ENCODE peak calls at places on chromosome 10, in nine cellular contexts. W is psoas muscle, Q is HL-60, I is cardiac fibroblast, B is IMR-90, P is Peyer's patch, Z is right lobe of liver, H is Panc1, T is ascending aorta. X is an unnamed sample.

GRCh38 chr10:15370741-15371701 is at the start of gene FAM171A1:
- DNase-seq in T (no peak), Q (peak; percentile 1), P (peak; percentile 69), Z (peak; percentile 68), I (peak; percentile 47), W (peak; percentile 53), B (peak; percentile 29), H (no peak), X (peak; percentile 64)

GRCh38 chr10:44759122-44759521 is 152.0 kb upstream of the TMEM72 start:
- DNase-seq in Z (no peak), I (no peak), W (no peak), P (no peak), B (no peak), T (no peak), H (no peak), Q (no peak), X (no peak)

GRCh38 chr10:125513783-125514182 is 169.2 kb downstream of the TEX36 start:
- DNase-seq in H (no peak), T (no peak), B (no peak), I (no peak), Q (no peak), P (no peak), Z (no peak), W (no peak), X (no peak)

GRCh38 chr10:79056361-79056735 is 12.4 kb upstream of the ZMIZ1 start:
- DNase-seq in T (no peak), B (no peak), W (no peak), Q (no peak), H (no peak), I (no peak), Z (peak; percentile 25), P (peak; percentile 43), X (no peak)

GRCh38 chr10:27147701-27148100 is 6.5 kb downstream of the YME1L1 start:
- DNase-seq in T (no peak), Z (no peak), Q (peak; percentile 2), I (no peak), W (no peak), H (no peak), P (no peak), B (no peak), X (no peak)

GRCh38 chr10:103416436-103417147 is 20.2 kb downstream of the PDCD11 start:
- DNase-seq in T (no peak), I (peak; percentile 79), Z (peak; percentile 64), H (peak; percentile 25), W (peak; percentile 46), B (peak; percentile 65), P (peak; percentile 91), Q (peak; percentile 66), X (peak; percentile 80)

GRCh38 chr10:125778556-125778955 is 2.9 kb upstream of the MMP21 start:
- DNase-seq in Q (no peak), P (no peak), H (no peak), Z (no peak), I (no peak), B (no peak), T (no peak), W (no peak), X (no peak)

GRCh38 chr10:75418287-75418686 is 13.1 kb upstream of the LRMDA start:
- DNase-seq in Z (no peak), B (no peak), W (no peak), H (no peak), I (no peak), P (no peak), T (no peak), Q (no peak), X (no peak)

GRCh38 chr10:70053212-70053895 is 708 bp downstream of the MACROH2A2 start:
- DNase-seq in I (peak; percentile 16), Z (peak; percentile 60), Q (no peak), H (no peak), T (no peak), B (no peak), W (peak; percentile 29), P (no peak), X (no peak)

GRCh38 chr10:46543379-46544014 is 13.0 kb downstream of the GPRIN2 start:
- DNase-seq in I (no peak), Q (no peak), Z (peak; percentile 45), B (no peak), H (no peak), T (no peak), W (no peak), P (peak; percentile 40), X (no peak)

GRCh38 chr10:71381611-71382010 is 15.1 kb upstream of the CDH23 start:
- DNase-seq in H (no peak), Z (no peak), P (no peak), W (no peak), T (no peak), B (no peak), Q (no peak), I (no peak), X (no peak)

GRCh38 chr10:75408911-75409885 is 7.6 kb upstream of the ZNF503 start:
- DNase-seq in Z (peak; percentile 87), W (peak; percentile 78), B (no peak), I (peak; percentile 58), T (no peak), Q (peak; percentile 49), P (peak; percentile 77), H (no peak), X (peak; percentile 32)

GRCh38 chr10:70978181-70978580 is 89.8 kb upstream of the PCBD1 start:
- DNase-seq in T (no peak), Q (no peak), Z (no peak), W (no peak), B (no peak), I (no peak), P (no peak), H (no peak), X (no peak)

GRCh38 chr10:132841254-132841975 is 55.5 kb upstream of the NKX6-2 start:
- DNase-seq in B (no peak), I (no peak), Z (no peak), Q (no peak), T (no peak), P (no peak), H (no peak), W (no peak), X (no peak)

GRCh38 chr10:4131407-4132215 is 346.6 kb upstream of the KLF6 start:
- DNase-seq in Z (no peak), H (no peak), P (no peak), I (peak; percentile 87), Q (peak; percentile 54), T (no peak), W (no peak), B (peak; percentile 93), X (peak; percentile 87)

GRCh38 chr10:73215749-73216148 is 31.3 kb downstream of the DNAJC9 start:
- DNase-seq in W (no peak), H (no peak), P (no peak), I (no peak), B (no peak), T (no peak), Z (no peak), Q (no peak), X (no peak)

GRCh38 chr10:15745748-15746147 is 26.0 kb upstream of the ITGA8 start:
- DNase-seq in W (no peak), Q (no peak), T (no peak), Z (no peak), I (peak; percentile 77), P (no peak), B (peak; percentile 1), H (no peak), X (no peak)

GRCh38 chr10:6300106-6300783 is 97.5 kb downstream of the PFKFB3 start:
- DNase-seq in I (peak; percentile 40), T (no peak), B (peak; percentile 56), H (no peak), P (peak; percentile 80), Z (peak; percentile 36), W (no peak), Q (peak; percentile 36), X (peak; percentile 94)

GRCh38 chr10:61628199-61628874 is 34.4 kb upstream of the CABCOCO1 start:
- DNase-seq in Z (no peak), W (no peak), Q (no peak), T (no peak), B (peak; percentile 73), I (peak; percentile 81), P (no peak), H (no peak), X (no peak)
- H3K4me3 ChIP-seq in Z (no peak overlapping the region), W (no peak overlapping the region), Q (no peak overlapping the region), T (no peak overlapping the region), B (no peak overlapping the region), I (no peak overlapping the region), P (no peak overlapping the region), H (no peak overlapping the region), X (no peak overlapping the region)

GRCh38 chr10:7527468-7527867 is 116.6 kb upstream of the SFMBT2 start:
- DNase-seq in Q (no peak), T (no peak), Z (no peak), P (no peak), I (no peak), H (no peak), B (no peak), W (no peak), X (no peak)

GRCh38 chr10:7520496-7521485 is 110.0 kb upstream of the SFMBT2 start:
- DNase-seq in B (no peak), I (no peak), Z (no peak), P (no peak), W (no peak), Q (no peak), T (no peak), H (no peak), X (peak; percentile 46)

GRCh38 chr10:7525314-7526016 is 114.6 kb upstream of the SFMBT2 start:
- DNase-seq in Q (peak; percentile 21), W (no peak), I (peak; percentile 76), P (peak; percentile 79), B (peak; percentile 66), T (no peak), Z (peak; percentile 63), H (peak; percentile 62), X (peak; percentile 85)

GRCh38 chr10:7526017-7526400 is 115.2 kb upstream of the SFMBT2 start:
- DNase-seq in Z (no peak), H (no peak), I (no peak), P (no peak), B (no peak), T (no peak), Q (no peak), W (no peak), X (no peak)

DNA sequence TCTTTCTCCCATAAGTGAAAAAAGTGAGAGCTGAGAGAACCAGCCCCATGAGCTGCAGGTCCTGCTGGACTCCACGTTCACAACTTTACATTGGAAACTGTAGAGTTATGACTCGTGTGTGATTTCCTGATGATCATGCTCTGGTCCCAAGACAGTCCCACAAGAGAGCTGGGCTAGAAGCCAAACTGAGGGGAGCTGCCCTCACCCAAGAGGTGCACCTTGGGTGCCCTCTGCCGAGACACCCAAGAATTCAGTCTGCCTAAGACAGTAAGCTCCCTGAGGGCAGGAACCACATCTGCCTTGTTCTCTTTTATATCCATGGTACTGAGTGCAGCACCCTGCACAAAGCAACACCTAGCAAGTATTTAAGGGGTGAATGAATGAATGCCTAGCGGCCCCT is 112.8 kb upstream of the SFMBT2 start:
- DNase-seq in Q (no peak), I (no peak), T (no peak), Z (no peak), W (no peak), H (no peak), B (no peak), P (no peak), X (no peak)
- TF ChIP-seq CTCF in Q (no peak), I (no peak), T (no peak), Z (no peak), W (no peak), H (no peak), B (no peak), P (no peak), X (no peak)

GRCh38 chr10:87658858-87659555 is 671 bp upstream of the PAPSS2 start:
- DNase-seq in Z (no peak), W (no peak), H (no peak), B (peak; percentile 16), P (no peak), Q (no peak), T (no peak), I (peak; percentile 17), X (no peak)
- H3K4me3 ChIP-seq in Z (peak overlapping the region; percentile 90), W (peak overlapping the region; percentile 67), H (peak overlapping the region; percentile 67), B (peak overlapping the region; percentile 98), P (peak overlapping the region; percentile 82), Q (peak overlapping the region; percentile 58), T (peak overlapping the region; percentile 90), I (peak overlapping the region; percentile 22), X (no peak overlapping the region)

GRCh38 chr10:87860156-87860795 is 3.1 kb downstream of the KLLN start:
- DNase-seq in W (no peak), H (peak; percentile 78), I (peak; percentile 76), T (no peak), Q (peak; percentile 69), B (peak; percentile 69), Z (no peak), P (peak; percentile 66), X (peak; percentile 78)
- TF ChIP-seq CTCF in W (peak; percentile 52), H (peak; percentile 81), I (peak; percentile 41), T (peak; percentile 62), Q (peak; percentile 59), B (peak; percentile 60), Z (peak; percentile 54), P (peak; percentile 67), X (peak; percentile 55)